ENCODE peak calls at places on chromosomes 3 and 15, in four cellular contexts. G is pancreas, B is Panc1, I is tibial artery. U is an unnamed sample.

GRCh38 chr3:102006812-102007485 is 157.6 kb downstream of the NFKBIZ start:
- DNase-seq in I (peak; percentile 51), G (no peak), B (peak; percentile 20), U (peak; percentile 28)

GRCh38 chr3:171354049-171354705 is 106.0 kb downstream of the TNIK start:
- DNase-seq in G (no peak), B (no peak), I (no peak), U (no peak)

GRCh38 chr3:140018556-140018955 is 83.6 kb downstream of the CLSTN2 start:
- DNase-seq in G (no peak), I (no peak), B (no peak), U (no peak)

GRCh38 chr3:115217678-115218451 is 70.8 kb upstream of the ZBTB20 start:
- DNase-seq in G (no peak), I (no peak), B (peak; percentile 17), U (peak; percentile 28)

GRCh38 chr3:123341871-123342630 is 106.8 kb downstream of the ADCY5 start:
- DNase-seq in B (no peak), G (no peak), I (no peak), U (peak; percentile 39)

GRCh38 chr15:51497806-51498205 is 124.8 kb downstream of the DMXL2 start:
- DNase-seq in G (no peak), B (no peak), I (no peak), U (no peak)

GRCh38 chr3:74897006-74897405 is 282.5 kb upstream of the CNTN3 start:
- DNase-seq in B (no peak), G (no peak), I (no peak), U (no peak)

GRCh38 chr15:74962219-74962618 is 5.6 kb upstream of the RPP25 start:
- DNase-seq in G (no peak), I (no peak), B (no peak), U (no peak)

GRCh38 chr3:23002846-23003800 is 200.0 kb upstream of the UBE2E2 start:
- DNase-seq in I (peak; percentile 36), B (no peak), G (no peak), U (no peak)

DNA sequence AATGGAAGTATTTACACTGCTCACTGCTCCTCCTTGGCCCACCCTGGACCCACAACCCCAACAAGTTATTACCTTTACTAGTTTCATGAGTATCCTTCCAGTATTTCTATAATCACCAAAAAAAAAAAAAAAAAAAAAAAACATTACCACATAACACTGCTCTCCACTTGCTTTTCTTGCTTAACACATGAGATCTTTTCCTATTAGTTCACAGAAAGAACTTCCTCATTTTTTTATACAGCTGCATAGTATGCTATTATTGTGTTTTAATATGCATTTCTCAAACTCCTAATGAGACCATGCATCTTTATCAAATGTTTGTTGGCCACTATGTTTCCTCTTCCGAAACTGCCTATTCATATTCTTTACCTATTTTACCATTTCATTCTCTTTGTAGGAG is 14.6 kb downstream of the GABPB1 start:
- DNase-seq in G (no peak), B (no peak), I (no peak), U (no peak)
- H3K27ac ChIP-seq in G (no peak overlapping the region), B (no peak overlapping the region), I (no peak overlapping the region), U (no peak overlapping the region)

GRCh38 chr3:149632225-149632624 is 25.6 kb downstream of the WWTR1 start:
- DNase-seq in I (no peak), G (no peak), B (no peak), U (no peak)
- H3K27ac ChIP-seq in I (no peak overlapping the region), G (no peak overlapping the region), B (peak overlapping the region; percentile 45), U (no peak overlapping the region)

GRCh38 chr3:43001556-43002121 is 22.5 kb downstream of the GASK1A start:
- DNase-seq in I (no peak), B (no peak), G (no peak), U (no peak)
- H3K27ac ChIP-seq in I (peak overlapping the region; percentile 87), B (no peak overlapping the region), G (peak overlapping the region; percentile 35), U (peak overlapping the region; percentile 17)

GRCh38 chr3:169929830-169930519 is 18.6 kb downstream of the SAMD7 start:
- DNase-seq in G (no peak), B (no peak), I (no peak), U (no peak)

DNA sequence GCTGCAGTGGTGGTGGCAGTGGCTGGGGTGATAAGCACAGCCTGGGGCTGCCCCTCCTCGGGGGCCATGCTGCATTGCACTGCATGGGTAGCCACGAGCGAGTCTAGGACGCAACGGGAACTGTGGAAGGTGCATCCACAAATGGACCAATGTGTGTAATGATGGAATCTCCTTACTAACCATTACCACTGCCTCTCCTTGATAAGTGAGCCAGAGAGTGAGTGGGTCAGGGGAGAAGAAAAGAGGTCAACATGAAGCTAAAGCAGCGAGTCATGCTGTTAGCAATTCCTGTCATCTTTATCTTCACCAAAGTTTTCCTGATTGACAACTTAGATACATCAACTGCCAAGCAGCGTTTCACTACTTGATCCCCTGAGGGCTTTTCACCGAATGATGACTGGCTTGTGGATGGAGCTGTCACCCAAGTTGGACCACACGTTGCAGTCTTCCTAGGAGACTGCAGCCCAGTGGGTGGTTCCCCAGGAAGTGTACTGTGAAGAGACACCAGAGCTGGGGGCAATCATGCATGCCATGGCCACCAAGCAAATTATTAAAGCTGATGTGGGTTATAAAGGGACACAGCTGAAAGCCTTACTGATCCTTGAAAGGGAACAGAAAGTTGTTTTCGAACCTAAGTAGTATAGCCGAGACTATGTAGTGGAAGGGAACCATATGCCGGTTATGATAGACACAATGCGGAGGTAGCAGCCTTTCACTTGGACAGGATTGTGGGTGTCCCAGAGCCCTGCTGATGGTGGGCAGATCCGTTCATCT is 20.6 kb downstream of the SAMD7 start:
- DNase-seq in B (no peak), I (no peak), G (no peak), U (no peak)
- H3K27ac ChIP-seq in B (no peak overlapping the region), I (no peak overlapping the region), G (no peak overlapping the region), U (no peak overlapping the region)

GRCh38 chr15:69117431-69117841 is 43.0 kb upstream of the GLCE start:
- DNase-seq in I (no peak), B (no peak), G (no peak), U (no peak)
- H3K27ac ChIP-seq in I (no peak overlapping the region), B (no peak overlapping the region), G (no peak overlapping the region), U (no peak overlapping the region)

GRCh38 chr15:84657748-84658079 is 285 bp downstream of the NMB start:
- DNase-seq in I (no peak), B (no peak), G (no peak), U (no peak)
- H3K27ac ChIP-seq in I (peak overlapping the region; percentile 92), B (peak overlapping the region; percentile 57), G (peak overlapping the region; percentile 74), U (peak overlapping the region; percentile 79)

U was measured in heart left ventricle.